ENCODE peak calls at places on chromosome 1, in seven cellular contexts. P is IMR-90, T is heart right ventricle, S is right lobe of liver, K is esophagus muscularis mucosa, L is pancreas, M is AG04449. A is an unnamed sample.

GRCh38 chr1:184387069-184387870 is 441 bp downstream of the C1orf21 start:
- DNase-seq in P (peak), T (peak), S (peak), K (no peak), L (peak), M (no peak), A (no peak)

GRCh38 chr1:35564037-35564883 is 6.7 kb downstream of the NCDN start:
- DNase-seq in P (peak), T (peak), S (peak), K (no peak), L (peak), M (no peak), A (no peak)

GRCh38 chr1:116508984-116509980 is 61.5 kb downstream of the CD58 start:
- DNase-seq in P (peak), T (no peak), S (no peak), K (no peak), L (no peak), M (peak), A (peak)

GRCh38 chr1:24133819-24134218 is 9.1 kb downstream of the IL22RA1 start:
- DNase-seq in P (no peak), T (no peak), S (no peak), K (no peak), L (no peak), M (no peak), A (no peak)

GRCh38 chr1:244180256-244180655 is 129.2 kb downstream of the ZBTB18 start:
- DNase-seq in P (peak), T (no peak), S (no peak), K (no peak), L (no peak), M (no peak), A (peak)

GRCh38 chr1:163864207-163864606 is 542.5 kb downstream of the NUF2 start:
- DNase-seq in P (no peak), T (peak), S (no peak), K (no peak), L (no peak), M (no peak), A (no peak)

GRCh38 chr1:226545806-226546596 is 2.6 kb upstream of the STUM start:
- DNase-seq in P (no peak), T (peak), S (no peak), K (no peak), L (no peak), M (no peak), A (no peak)

GRCh38 chr1:154501423-154502065 is 475 bp upstream of the TDRD10 start:
- DNase-seq in P (no peak), T (peak), S (peak), K (no peak), L (peak), M (no peak), A (no peak)

GRCh38 chr1:93324486-93325464 is 20.9 kb upstream of the DR1 start:
- DNase-seq in P (peak), T (no peak), S (no peak), K (no peak), L (no peak), M (peak), A (peak)

GRCh38 chr1:23980725-23981063 is 567 bp upstream of the SRSF10 start:
- DNase-seq in P (peak), T (no peak), S (no peak), K (no peak), L (no peak), M (no peak), A (no peak)

GRCh38 chr1:245277276-245277675 is 122.5 kb downstream of the KIF26B start:
- DNase-seq in P (no peak), T (no peak), S (no peak), K (peak), L (no peak), M (no peak), A (no peak)

GRCh38 chr1:183609313-183609712 is 19.1 kb upstream of the NCF2 start:
- DNase-seq in P (peak), T (peak), S (no peak), K (no peak), L (no peak), M (no peak), A (no peak)

GRCh38 chr1:185670187-185670627 is 64.0 kb upstream of the HMCN1 start:
- DNase-seq in P (peak), T (peak), S (no peak), K (no peak), L (no peak), M (no peak), A (no peak)

GRCh38 chr1:74528123-74528522 is 15.7 kb upstream of the LRRC53 start:
- DNase-seq in P (no peak), T (no peak), S (no peak), K (no peak), L (no peak), M (no peak), A (no peak)

GRCh38 chr1:94702440-94702810 is 117.7 kb upstream of the SLC44A3 start:
- DNase-seq in P (peak), T (no peak), S (no peak), K (peak), L (no peak), M (no peak), A (no peak)

GRCh38 chr1:15902882-15903281 is 55.4 kb downstream of the SPEN start:
- DNase-seq in P (peak), T (no peak), S (no peak), K (no peak), L (no peak), M (no peak), A (no peak)

GRCh38 chr1:155962599-155963211 is 15.6 kb downstream of the ARHGEF2 start:
- DNase-seq in P (no peak), T (no peak), S (no peak), K (no peak), L (no peak), M (no peak), A (no peak)

GRCh38 chr1:203421246-203421645 is 54.4 kb upstream of the PRELP start:
- DNase-seq in P (no peak), T (no peak), S (no peak), K (no peak), L (no peak), M (no peak), A (no peak)

GRCh38 chr1:54500030-54500389 is 48.0 kb upstream of the ACOT11 start:
- DNase-seq in P (no peak), T (no peak), S (no peak), K (no peak), L (no peak), M (no peak), A (no peak)

GRCh38 chr1:159229896-159230295 is 25.2 kb downstream of the ACKR1 start:
- DNase-seq in P (no peak), T (no peak), S (no peak), K (no peak), L (no peak), M (no peak), A (no peak)

GRCh38 chr1:181317261-181317924 is 165.9 kb upstream of the CACNA1E start:
- DNase-seq in P (no peak), T (no peak), S (no peak), K (peak), L (no peak), M (no peak), A (no peak)

GRCh38 chr1:153804112-153804511 is 28.9 kb downstream of the SLC27A3 start:
- DNase-seq in P (no peak), T (no peak), S (no peak), K (no peak), L (no peak), M (no peak), A (no peak)

GRCh38 chr1:118947790-118948189 is 40.4 kb downstream of the TBX15 start:
- DNase-seq in P (peak), T (no peak), S (no peak), K (no peak), L (no peak), M (no peak), A (peak)

GRCh38 chr1:28112388-28113311 is 24.2 kb upstream of the EYA3 start:
- DNase-seq in P (peak), T (peak), S (no peak), K (no peak), L (no peak), M (no peak), A (peak)

GRCh38 chr1:63968663-63969460 is 195.0 kb downstream of the ROR1 start:
- DNase-seq in P (peak), T (peak), S (no peak), K (no peak), L (no peak), M (no peak), A (no peak)

GRCh38 chr1:155277896-155278688 is 829 bp downstream of the HCN3 start:
- DNase-seq in P (peak), T (peak), S (peak), K (no peak), L (peak), M (no peak), A (no peak)

GRCh38 chr1:212415107-212415841 is 588 bp upstream of the PACC1 start:
- DNase-seq in P (no peak), T (no peak), S (no peak), K (no peak), L (no peak), M (no peak), A (no peak)

GRCh38 chr1:155877945-155878344 is 18.6 kb downstream of the SYT11 start:
- DNase-seq in P (no peak), T (no peak), S (no peak), K (no peak), L (no peak), M (no peak), A (no peak)

DNA sequence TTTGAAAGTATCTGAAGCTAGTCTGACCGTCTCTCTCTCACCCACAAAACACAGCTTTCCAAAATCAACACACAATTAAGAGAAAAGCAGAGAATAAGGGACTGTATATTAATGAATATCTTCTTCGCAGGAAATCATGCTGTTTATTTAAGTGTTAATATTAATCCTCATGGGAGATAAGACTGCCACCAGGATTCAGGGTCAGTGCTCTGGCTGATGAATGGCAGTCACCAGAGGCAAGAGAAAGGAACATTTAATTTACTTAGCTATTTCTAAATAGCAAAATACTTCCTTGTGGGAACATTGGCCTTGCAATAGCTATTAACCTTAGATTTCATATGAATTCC is 2.2 kb downstream of the SCYL3 start:
- DNase-seq in P (no peak), T (no peak), S (no peak), K (no peak), L (no peak), M (no peak), A (no peak)
- H3K4me3 ChIP-seq in P (no peak), T (no peak), S (no peak), K (no peak), L (peak), M (no peak), A (no peak)

GRCh38 chr1:8359617-8360481 is 41.9 kb downstream of the SLC45A1 start:
- DNase-seq in P (no peak), T (no peak), S (peak), K (no peak), L (no peak), M (no peak), A (no peak)

GRCh38 chr1:8358241-8358896 is 40.5 kb downstream of the SLC45A1 start:
- DNase-seq in P (no peak), T (no peak), S (peak), K (no peak), L (no peak), M (no peak), A (no peak)

GRCh38 chr1:8360493-8361197 is 42.7 kb downstream of the SLC45A1 start:
- DNase-seq in P (no peak), T (no peak), S (peak), K (no peak), L (no peak), M (no peak), A (no peak)

GRCh38 chr1:8357329-8358101 is 39.6 kb downstream of the SLC45A1 start:
- DNase-seq in P (no peak), T (no peak), S (peak), K (no peak), L (no peak), M (no peak), A (no peak)

GRCh38 chr1:8358897-8359616 is 41.1 kb downstream of the SLC45A1 start:
- DNase-seq in P (no peak), T (no peak), S (peak), K (no peak), L (no peak), M (no peak), A (no peak)
- TF ChIP-seq CTCF in P (peak), T (no peak), S (no peak), K (no peak), L (no peak), M (no peak), A (no peak)

GRCh38 chr1:234961468-234962339 is 166.9 kb downstream of the TOMM20 start:
- DNase-seq in P (peak), T (peak), S (peak), K (no peak), L (no peak), M (peak), A (no peak)
- H3K4me3 ChIP-seq in P (no peak), T (no peak), S (no peak), K (no peak), L (no peak), M (peak), A (no peak)

GRCh38 chr1:10912441-10912840 is 100.0 kb upstream of the TARDBP start:
- DNase-seq in P (no peak), T (no peak), S (no peak), K (no peak), L (no peak), M (no peak), A (no peak)

GRCh38 chr1:10911274-10912166 is 100.9 kb upstream of the TARDBP start:
- DNase-seq in P (no peak), T (no peak), S (no peak), K (no peak), L (no peak), M (no peak), A (no peak)

GRCh38 chr1:10908266-10908665 is 104.2 kb upstream of the TARDBP start:
- DNase-seq in P (no peak), T (no peak), S (no peak), K (no peak), L (no peak), M (no peak), A (no peak)

GRCh38 chr1:10910490-10911273 is 101.8 kb upstream of the TARDBP start:
- DNase-seq in P (no peak), T (no peak), S (no peak), K (no peak), L (no peak), M (no peak), A (no peak)

GRCh38 chr1:10909697-10910489 is 102.6 kb upstream of the TARDBP start:
- DNase-seq in P (no peak), T (no peak), S (peak), K (no peak), L (peak), M (no peak), A (no peak)
- TF ChIP-seq CTCF in P (peak), T (peak), S (peak), K (peak), L (no peak), M (peak), A (peak)

GRCh38 chr1:41920658-41921057 is 1.9 kb upstream of the HIVEP3 start:
- DNase-seq in P (peak), T (no peak), S (no peak), K (no peak), L (no peak), M (no peak), A (peak)
- H3K4me3 ChIP-seq in P (no peak), T (no peak), S (no peak), K (no peak), L (no peak), M (no peak), A (no peak)

GRCh38 chr1:55582078-55582477 is 366.9 kb upstream of the USP24 start:
- DNase-seq in P (no peak), T (no peak), S (no peak), K (peak), L (no peak), M (no peak), A (no peak)
- TF ChIP-seq CTCF in P (no peak), T (no peak), S (no peak), K (no peak), L (no peak), M (no peak), A (no peak)

GRCh38 chr1:48470506-48470905 is 1.5 kb downstream of the SPATA6 start:
- DNase-seq in P (no peak), T (peak), S (no peak), K (no peak), L (no peak), M (no peak), A (no peak)

GRCh38 chr1:48471103-48471502 is 901 bp downstream of the SPATA6 start:
- DNase-seq in P (no peak), T (peak), S (no peak), K (no peak), L (no peak), M (no peak), A (no peak)

GRCh38 chr1:48471603-48472576 is at the start of gene SPATA6:
- DNase-seq in P (peak), T (peak), S (peak), K (peak), L (peak), M (peak), A (peak)

GRCh38 chr1:48469616-48470500 is 2.1 kb downstream of the SPATA6 start:
- DNase-seq in P (peak), T (peak), S (no peak), K (no peak), L (no peak), M (peak), A (no peak)

DNA sequence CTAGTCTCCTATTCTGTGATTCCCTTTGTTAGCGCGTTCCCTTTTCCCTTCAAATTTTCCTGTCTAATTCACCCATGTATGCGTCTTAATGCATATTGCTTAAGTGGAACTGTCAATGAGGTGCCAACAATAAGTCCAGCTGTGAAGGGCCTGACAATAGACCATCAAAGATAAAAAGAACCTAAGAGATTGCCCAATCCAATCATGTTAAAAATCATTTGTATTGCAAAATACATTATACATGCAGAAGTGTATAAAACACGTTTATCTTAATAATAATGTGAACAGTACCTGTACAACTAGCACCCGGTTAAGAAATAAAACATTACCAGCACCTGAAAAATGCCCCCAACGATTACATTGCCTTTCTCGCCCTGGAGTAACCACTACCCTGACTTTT is 743 bp upstream of the SPATA6 start:
- DNase-seq in P (no peak), T (no peak), S (no peak), K (no peak), L (no peak), M (no peak), A (no peak)
- H3K4me3 ChIP-seq in P (peak), T (peak), S (peak), K (peak), L (peak), M (peak), A (peak)

DNA sequence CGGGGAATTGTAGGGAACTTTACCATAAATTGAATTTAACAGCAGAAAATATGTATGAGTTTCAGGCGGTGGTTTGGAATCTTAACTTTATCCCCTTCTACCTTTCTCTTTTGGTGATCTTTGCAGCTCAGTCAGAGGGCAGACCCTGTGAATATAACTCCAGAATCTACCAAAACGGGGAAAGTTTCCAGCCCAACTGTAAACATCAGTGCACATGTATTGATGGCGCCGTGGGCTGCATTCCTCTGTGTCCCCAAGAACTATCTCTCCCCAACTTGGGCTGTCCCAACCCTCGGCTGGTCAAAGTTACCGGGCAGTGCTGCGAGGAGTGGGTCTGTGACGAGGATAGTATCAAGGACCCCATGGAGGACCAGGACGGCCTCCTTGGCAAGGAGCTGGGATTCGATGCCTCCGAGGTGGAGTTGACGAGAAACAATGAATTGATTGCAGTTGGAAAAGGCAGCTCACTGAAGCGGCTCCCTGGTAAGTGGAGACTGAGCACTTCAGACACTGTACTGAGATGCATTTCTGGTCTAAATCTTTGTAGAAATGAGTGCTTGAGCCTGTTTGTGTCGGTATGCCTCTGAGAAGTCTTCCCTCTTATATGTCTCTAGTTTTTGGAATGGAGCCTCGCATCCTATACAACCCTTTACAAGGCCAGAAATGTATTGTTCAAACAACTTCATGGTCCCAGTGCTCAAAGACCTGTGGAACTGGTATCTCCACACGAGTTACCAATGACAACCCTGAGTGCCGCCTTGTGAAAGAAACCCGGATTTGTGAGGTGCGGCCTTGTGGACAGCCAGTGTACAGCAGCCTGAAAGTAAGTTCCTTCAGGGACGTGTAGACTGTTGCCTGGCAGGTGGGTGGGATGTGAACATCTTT is 1.5 kb downstream of the CCN1 start:
- DNase-seq in P (peak), T (peak), S (no peak), K (peak), L (no peak), M (no peak), A (no peak)
- TF ChIP-seq CTCF in P (no peak), T (peak), S (no peak), K (peak), L (peak), M (peak), A (peak)